ENCODE peak calls at places on chromosome 18, in six cellular contexts. K is endodermal cell, M is left lung, Q is OCI-LY7, Y is aorta, P is GM23338. Z is an unnamed sample.

GRCh38 chr18:28152354-28152753 is 24.6 kb downstream of the CDH2 start:
- DNase-seq in P (peak; percentile 15), Y (no peak), M (no peak), K (no peak), Q (no peak), Z (no peak)

GRCh38 chr18:3107740-3108151 is 94.8 kb upstream of the LPIN2 start:
- DNase-seq in Q (no peak), K (no peak), M (no peak), P (no peak), Y (no peak), Z (no peak)

GRCh38 chr18:37084912-37085311 is 256.0 kb downstream of the KIAA1328 start:
- DNase-seq in Q (no peak), P (peak; percentile 92), K (peak; percentile 86), M (no peak), Y (no peak), Z (no peak)

GRCh38 chr18:59383831-59384230 is 24.8 kb upstream of the LMAN1 start:
- DNase-seq in P (no peak), M (no peak), Q (no peak), Y (no peak), K (peak; percentile 86), Z (no peak)

GRCh38 chr18:9730786-9731185 is 22.7 kb downstream of the RAB31 start:
- DNase-seq in P (no peak), K (no peak), Q (no peak), Y (no peak), M (no peak), Z (peak; percentile 11)

GRCh38 chr18:39596216-39596615 is 2030.6 kb upstream of the CELF4 start:
- DNase-seq in P (no peak), Q (no peak), Y (no peak), M (no peak), K (no peak), Z (no peak)

GRCh38 chr18:8654482-8655451 is 45.5 kb downstream of the RAB12 start:
- DNase-seq in Q (peak; percentile 55), K (peak; percentile 63), M (no peak), Y (no peak), P (peak; percentile 36), Z (no peak)

GRCh38 chr18:62881509-62882016 is 166.2 kb downstream of the PHLPP1 start:
- DNase-seq in P (no peak), Y (peak; percentile 57), M (no peak), K (no peak), Q (no peak), Z (no peak)

GRCh38 chr18:2964349-2965010 is 48.5 kb downstream of the LPIN2 start:
- DNase-seq in P (no peak), Q (no peak), Y (no peak), K (no peak), M (no peak), Z (no peak)

GRCh38 chr18:63241739-63242138 is 77.8 kb downstream of the BCL2 start:
- DNase-seq in P (no peak), Q (no peak), M (no peak), Y (no peak), K (no peak), Z (no peak)

GRCh38 chr18:30705943-30706342 is 336.6 kb downstream of the DSC3 start:
- DNase-seq in M (no peak), Y (no peak), P (no peak), Q (no peak), K (no peak), Z (no peak)

GRCh38 chr18:62999921-63000320 is 284.6 kb downstream of the PHLPP1 start:
- DNase-seq in M (no peak), Y (no peak), P (no peak), Q (no peak), K (no peak), Z (peak; percentile 40)

GRCh38 chr18:27921904-27922541 is 254.9 kb downstream of the CDH2 start:
- DNase-seq in K (peak; percentile 59), Y (no peak), M (no peak), Q (no peak), P (peak; percentile 23), Z (no peak)

GRCh38 chr18:48539406-48540328 is 836 bp downstream of the CTIF start:
- DNase-seq in M (peak; percentile 86), P (peak; percentile 75), Q (no peak), K (peak; percentile 85), Y (peak; percentile 64), Z (peak; percentile 71)

GRCh38 chr18:79257480-79257879 is 138.2 kb upstream of the NFATC1 start:
- DNase-seq in Y (no peak), Q (no peak), P (no peak), M (no peak), K (no peak), Z (no peak)

GRCh38 chr18:48929951-48930713 is 20.6 kb downstream of the SMAD7 start:
- DNase-seq in M (no peak), P (peak; percentile 62), K (no peak), Q (no peak), Y (no peak), Z (no peak)

GRCh38 chr18:424071-424868 is 76.2 kb downstream of the COLEC12 start:
- DNase-seq in M (no peak), P (no peak), Y (no peak), K (no peak), Q (no peak), Z (no peak)

GRCh38 chr18:709771-710170 is 2.7 kb downstream of the ENOSF1 start:
- DNase-seq in M (no peak), Q (no peak), Y (no peak), P (no peak), K (no peak), Z (no peak)

GRCh38 chr18:10771053-10771709 is 245.4 kb downstream of the NAPG start:
- DNase-seq in Q (no peak), K (no peak), M (no peak), P (no peak), Y (no peak), Z (no peak)

GRCh38 chr18:43129946-43130523 is 14.6 kb upstream of the RIT2 start:
- DNase-seq in M (no peak), Y (no peak), K (no peak), Q (no peak), P (no peak), Z (no peak)

GRCh38 chr18:68797901-68798300 is at the start of gene CCDC102B:
- DNase-seq in P (no peak), Q (no peak), M (no peak), Y (no peak), K (no peak), Z (no peak)

GRCh38 chr18:12839057-12839525 is 44.9 kb downstream of the PTPN2 start:
- DNase-seq in M (no peak), Y (no peak), P (no peak), K (no peak), Q (peak; percentile 84), Z (no peak)

GRCh38 chr18:52340466-52341378 is 725 bp downstream of the DCC start:
- DNase-seq in Y (no peak), K (no peak), M (peak; percentile 66), Q (no peak), P (peak; percentile 38), Z (no peak)

GRCh38 chr18:52569492-52569891 is 229.5 kb downstream of the DCC start:
- DNase-seq in P (no peak), M (no peak), Q (no peak), Y (no peak), K (no peak), Z (no peak)

GRCh38 chr18:24095976-24096375 is 42.9 kb upstream of the CABYR start:
- DNase-seq in Y (no peak), K (no peak), Q (no peak), P (no peak), M (no peak), Z (no peak)

GRCh38 chr18:8501044-8501443 is 108.2 kb upstream of the RAB12 start:
- DNase-seq in K (no peak), M (no peak), Y (no peak), Q (no peak), P (no peak), Z (no peak)

GRCh38 chr18:51461956-51462355 is 264.5 kb upstream of the MEX3C start:
- DNase-seq in P (no peak), Q (no peak), Y (no peak), K (no peak), M (no peak), Z (no peak)

GRCh38 chr18:21115519-21116411 is 4.2 kb upstream of the ROCK1 start:
- DNase-seq in K (peak; percentile 64), Q (no peak), P (peak; percentile 48), Y (no peak), M (no peak), Z (no peak)
- H3K27ac ChIP-seq in K (no peak overlapping the region), Q (no peak overlapping the region), P (no peak overlapping the region), Y (peak overlapping the region; percentile 89), M (no peak overlapping the region), Z (peak overlapping the region; percentile 72)

DNA sequence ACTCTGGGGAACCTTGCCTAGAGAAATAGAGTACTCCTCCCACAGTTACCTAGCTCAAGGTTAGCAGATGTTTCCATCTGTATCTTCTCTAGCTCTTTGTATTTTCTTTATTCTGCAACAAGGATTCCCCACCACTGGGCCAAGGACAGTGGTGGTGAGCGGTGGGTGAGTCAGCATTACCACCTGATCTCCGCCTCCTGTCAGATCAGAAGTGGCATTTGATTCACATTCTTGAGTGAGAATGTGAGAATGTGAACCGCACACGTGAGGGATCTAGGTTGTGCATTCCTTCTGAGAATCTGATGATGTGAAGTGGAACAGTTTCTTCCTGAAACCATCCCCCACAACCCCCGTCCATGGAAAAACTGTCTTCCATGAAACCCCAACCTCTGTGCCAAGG is 9.0 kb downstream of the EPB41L3 start:
- DNase-seq in Y (no peak), P (no peak), M (no peak), Q (no peak), K (no peak), Z (no peak)
- H3K27ac ChIP-seq in Y (no peak overlapping the region), P (no peak overlapping the region), M (no peak overlapping the region), Q (no peak overlapping the region), K (no peak overlapping the region), Z (no peak overlapping the region)

GRCh38 chr18:45889419-45890059 is 64.1 kb downstream of the SIGLEC15 start:
- DNase-seq in P (no peak), K (no peak), Q (no peak), M (no peak), Y (no peak), Z (no peak)
- H3K27ac ChIP-seq in P (no peak overlapping the region), K (no peak overlapping the region), Q (no peak overlapping the region), M (no peak overlapping the region), Y (no peak overlapping the region), Z (no peak overlapping the region)

GRCh38 chr18:22977847-22978701 is 44.9 kb downstream of the RBBP8 start:
- DNase-seq in Q (no peak), M (no peak), K (no peak), P (no peak), Y (no peak), Z (no peak)

GRCh38 chr18:22980394-22980793 is 47.3 kb downstream of the RBBP8 start:
- DNase-seq in Y (no peak), P (peak; percentile 14), K (no peak), Q (no peak), M (no peak), Z (no peak)

GRCh38 chr18:22971038-22971437 is 37.9 kb downstream of the RBBP8 start:
- DNase-seq in Q (no peak), P (no peak), K (no peak), Y (no peak), M (no peak), Z (no peak)

GRCh38 chr18:22975508-22975907 is 42.4 kb downstream of the RBBP8 start:
- DNase-seq in Q (no peak), Y (no peak), M (no peak), P (no peak), K (no peak), Z (no peak)

DNA sequence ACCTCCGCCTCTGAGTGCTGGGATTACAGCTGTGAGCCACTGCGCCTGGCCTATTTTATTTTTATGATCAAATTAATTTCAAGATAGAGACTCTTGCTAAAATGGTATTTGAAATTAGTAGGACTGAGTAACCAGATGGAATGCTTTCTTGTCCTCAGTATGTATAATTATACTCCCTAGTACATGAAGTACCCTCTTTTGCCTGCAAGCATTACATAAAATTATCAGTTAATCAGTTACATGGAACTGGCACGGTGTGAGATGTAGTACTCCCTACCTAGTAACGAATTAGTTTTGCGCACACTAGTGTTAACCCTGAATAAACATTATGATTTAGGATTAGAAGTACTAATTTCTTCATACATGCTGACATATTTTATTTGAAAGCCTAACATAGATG is 41.6 kb downstream of the RBBP8 start:
- DNase-seq in Y (no peak), K (no peak), Q (no peak), M (no peak), P (no peak), Z (no peak)
- H3K27ac ChIP-seq in Y (no peak overlapping the region), K (no peak overlapping the region), Q (no peak overlapping the region), M (no peak overlapping the region), P (no peak overlapping the region), Z (no peak overlapping the region)